ENCODE peak calls at places on chromosomes 6 and 20, in four cellular contexts. H is A549, A is NCI-H774, P is substantia nigra. D is an unnamed sample.

GRCh38 chr6:168147205-168147738 is 68.3 kb upstream of the FRMD1 start:
- DNase-seq in H (no peak), A (no peak), P (no peak), D (no peak)

GRCh38 chr20:44334306-44334705 is 2.5 kb upstream of the R3HDML start:
- DNase-seq in H (no peak), A (no peak), P (no peak), D (no peak)

GRCh38 chr6:155077784-155078183 is 82.7 kb downstream of the TIAM2 start:
- DNase-seq in H (no peak), A (no peak), P (no peak), D (no peak)

GRCh38 chr6:139370047-139370706 is 4.3 kb downstream of the CITED2 start:
- DNase-seq in H (no peak), A (no peak), P (no peak), D (peak)

GRCh38 chr20:14497004-14497403 is 159.6 kb upstream of the FLRT3 start:
- DNase-seq in H (no peak), A (no peak), P (no peak), D (no peak)

GRCh38 chr6:163405412-163406309 is 8.9 kb upstream of the QKI start:
- DNase-seq in H (no peak), A (peak), P (peak), D (no peak)

GRCh38 chr20:53579581-53580375 is 13.9 kb downstream of the ZNF217 start:
- DNase-seq in H (peak), A (no peak), P (no peak), D (no peak)

GRCh38 chr6:147009358-147009757 is 194.9 kb upstream of the STXBP5 start:
- DNase-seq in H (no peak), A (no peak), P (no peak), D (no peak)

GRCh38 chr6:5084192-5084786 is 852 bp upstream of the PPP1R3G start:
- DNase-seq in H (no peak), A (no peak), P (peak), D (no peak)

GRCh38 chr6:88760091-88760490 is 203.3 kb downstream of the RNGTT start:
- DNase-seq in H (no peak), A (no peak), P (no peak), D (no peak)

D was measured in HAP-1.